ENCODE peak calls at places on chromosomes 1 and 21, in four cellular contexts. G is adrenal gland, J is kidney, S is stomach. O is an unnamed sample. For H3K4me1, the result is how much of the 10 kb centered on the place peaks cover.

GRCh38 chr1:168321945-168322344 is 41.3 kb downstream of the TBX19 start:
- DNase-seq in G (no peak), J (no peak), S (no peak), O (no peak)

GRCh38 chr1:43834280-43835140 is 99.1 kb upstream of the ARTN start:
- DNase-seq in G (no peak), J (peak), S (no peak), O (no peak)

GRCh38 chr1:1361982-1362423 is 3.6 kb upstream of the MXRA8 start:
- DNase-seq in G (peak), J (peak), S (no peak), O (peak)

GRCh38 chr1:48876221-48876785 is 99.6 kb upstream of the BEND5 start:
- DNase-seq in G (peak), J (no peak), S (no peak), O (no peak)

GRCh38 chr1:7247683-7248401 is 462.6 kb downstream of the CAMTA1 start:
- DNase-seq in G (no peak), J (no peak), S (no peak), O (no peak)

GRCh38 chr1:239952348-239953307 is 139.1 kb upstream of the FMN2 start:
- DNase-seq in G (no peak), J (peak), S (no peak), O (no peak)

GRCh38 chr1:7703321-7704213 is 67.5 kb upstream of the VAMP3 start:
- DNase-seq in G (no peak), J (no peak), S (no peak), O (no peak)

GRCh38 chr1:67726224-67726623 is 41.2 kb downstream of the GADD45A start:
- DNase-seq in G (no peak), J (no peak), S (no peak), O (no peak)

GRCh38 chr1:109849670-109850069 is 61.0 kb upstream of the CSF1 start:
- DNase-seq in G (no peak), J (no peak), S (no peak), O (no peak)

GRCh38 chr21:41752231-41752681 is 14.6 kb downstream of the RIPK4 start:
- DNase-seq in G (no peak), J (peak), S (no peak), O (no peak)

GRCh38 chr1:61851849-61852692 is 109.8 kb downstream of the PATJ start:
- DNase-seq in G (no peak), J (no peak), S (no peak), O (no peak)

GRCh38 chr21:32494946-32495703 is 82.6 kb downstream of the EVA1C start:
- DNase-seq in G (peak), J (peak), S (no peak), O (no peak)

GRCh38 chr1:27643626-27644368 is 8.8 kb upstream of the FGR start:
- DNase-seq in G (peak), J (no peak), S (peak), O (no peak)

GRCh38 chr1:31924839-31925238 is 13.3 kb downstream of the PTP4A2 start:
- DNase-seq in G (no peak), J (no peak), S (no peak), O (no peak)

GRCh38 chr1:50707824-50708223 is 252.2 kb downstream of the FAF1 start:
- DNase-seq in G (no peak), J (no peak), S (no peak), O (no peak)

GRCh38 chr1:212816567-212817278 is 25.0 kb downstream of the TATDN3 start:
- DNase-seq in G (no peak), J (no peak), S (no peak), O (no peak)

GRCh38 chr1:90046635-90047034 is 51.7 kb downstream of the ZNF326 start:
- DNase-seq in G (no peak), J (no peak), S (no peak), O (no peak)

GRCh38 chr1:20413136-20413790 is 72.7 kb downstream of the CAMK2N1 start:
- DNase-seq in G (no peak), J (no peak), S (no peak), O (no peak)

GRCh38 chr1:230148194-230148581 is 81.2 kb downstream of the GALNT2 start:
- DNase-seq in G (no peak), J (no peak), S (no peak), O (no peak)

GRCh38 chr1:158285756-158286241 is 3.9 kb upstream of the CD1C start:
- DNase-seq in G (peak), J (no peak), S (peak), O (no peak)

GRCh38 chr1:222334026-222334680 is 213.8 kb downstream of the HHIPL2 start:
- DNase-seq in G (no peak), J (no peak), S (no peak), O (no peak)

GRCh38 chr1:179921472-179921871 is 33.1 kb upstream of the CEP350 start:
- DNase-seq in G (no peak), J (no peak), S (no peak), O (no peak)

GRCh38 chr1:230979952-230980351 is 1.1 kb downstream of the ARV1 start:
- DNase-seq in G (no peak), J (no peak), S (no peak), O (no peak)

GRCh38 chr1:81803423-81804103 is 2.8 kb downstream of the ADGRL2 start:
- DNase-seq in G (no peak), J (no peak), S (no peak), O (no peak)

GRCh38 chr1:165763442-165763841 is 5.2 kb downstream of the TMCO1 start:
- DNase-seq in G (no peak), J (no peak), S (no peak), O (no peak)

GRCh38 chr1:3650248-3651010 is 526 bp upstream of the WRAP73 start:
- DNase-seq in G (no peak), J (no peak), S (no peak), O (no peak)

GRCh38 chr21:16070207-16070651 is 340.4 kb downstream of the USP25 start:
- DNase-seq in G (no peak), J (no peak), S (no peak), O (no peak)
- TF ChIP-seq CTCF in G (no peak), J (no peak), S (no peak), O (no peak)

DNA sequence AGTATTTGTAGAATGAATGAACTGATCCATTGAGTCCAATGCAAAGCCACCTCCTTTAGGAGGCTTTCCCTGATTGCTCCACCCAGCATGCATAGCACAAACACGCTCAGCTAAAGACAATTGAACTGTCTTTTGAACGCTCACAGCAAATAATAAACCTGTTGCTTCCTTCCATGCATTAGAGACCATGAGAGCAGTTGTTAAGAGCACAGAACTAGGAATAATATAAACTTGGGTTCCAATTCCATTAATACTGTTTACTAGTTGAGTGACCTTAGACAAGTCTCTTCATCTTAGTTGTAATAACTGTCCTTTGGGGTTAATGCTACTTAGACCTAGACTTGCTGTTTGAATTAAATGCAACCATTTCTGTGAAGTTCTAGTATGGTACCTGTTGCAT is 5.9 kb upstream of the MEF2D start:
- DNase-seq in G (no peak), J (no peak), S (no peak), O (no peak)
- H3K4me1 ChIP-seq in G (half or more), J (under half), S (half or more), O (half or more)

GRCh38 chr1:206961668-206962067 is 8.6 kb downstream of the FCAMR start:
- DNase-seq in G (no peak), J (no peak), S (no peak), O (no peak)
- H3K4me3 ChIP-seq in G (no peak), J (no peak), S (no peak), O (no peak)

GRCh38 chr1:209199822-209200221 is 383.7 kb upstream of the CAMK1G start:
- DNase-seq in G (peak), J (no peak), S (no peak), O (no peak)
- TF ChIP-seq CTCF in G (no peak), J (no peak), S (no peak), O (no peak)